ENCODE peak calls at places on chromosomes 7 and 10, in four cellular contexts. G is mesenchymal stem cell, H is coronary artery, T is fibroblast of lung. W is an unnamed sample.

GRCh38 chr10:110781139-110781538 is 90.6 kb upstream of the PDCD4 start:
- DNase-seq in H (no peak), G (no peak), T (no peak), W (no peak)

GRCh38 chr7:138904122-138904435 is 77.1 kb downstream of the KIAA1549 start:
- DNase-seq in T (no peak), H (no peak), G (no peak), W (no peak)

GRCh38 chr7:5596046-5596895 is 172.6 kb upstream of the TNRC18 start:
- DNase-seq in G (peak), H (peak), T (peak), W (peak)

GRCh38 chr10:110101464-110102144 is 93.8 kb downstream of the ADD3 start:
- DNase-seq in T (no peak), G (no peak), H (no peak), W (no peak)

GRCh38 chr10:114779803-114780609 is 41.6 kb upstream of the FHIP2A start:
- DNase-seq in T (peak), G (peak), H (no peak), W (peak)

GRCh38 chr7:107152011-107152410 is 16.8 kb upstream of the HBP1 start:
- DNase-seq in G (peak), H (no peak), T (peak), W (peak)

GRCh38 chr7:1348836-1349335 is 110.4 kb downstream of the MICALL2 start:
- DNase-seq in T (no peak), G (no peak), H (no peak), W (no peak)

GRCh38 chr10:104254493-104255243 is at the start of gene GSTO1:
- DNase-seq in H (peak), G (peak), T (peak), W (peak)

GRCh38 chr10:27372095-27372494 is 131.5 kb upstream of the ACBD5 start:
- DNase-seq in H (no peak), G (no peak), T (peak), W (no peak)

GRCh38 chr10:28903063-28903462 is 225.7 kb downstream of the BAMBI start:
- DNase-seq in T (no peak), G (no peak), H (no peak), W (no peak)

GRCh38 chr10:124677871-124678565 is 66.2 kb downstream of the FAM53B start:
- DNase-seq in G (no peak), T (no peak), H (no peak), W (peak)

GRCh38 chr7:100911484-100911883 is 15.8 kb upstream of the ACHE start:
- DNase-seq in T (no peak), G (no peak), H (no peak), W (no peak)

GRCh38 chr10:24518981-24519597 is 204.6 kb downstream of the ARHGAP21 start:
- DNase-seq in G (peak), T (peak), H (no peak), W (peak)

GRCh38 chr7:42460948-42461347 is 223.9 kb upstream of the GLI3 start:
- DNase-seq in T (no peak), G (no peak), H (no peak), W (no peak)

GRCh38 chr10:46544989-46545791 is 11.3 kb downstream of the GPRIN2 start:
- DNase-seq in T (no peak), G (no peak), H (peak), W (no peak)

GRCh38 chr10:73768881-73769280 is 13.0 kb upstream of the CHCHD1 start:
- DNase-seq in T (no peak), G (no peak), H (no peak), W (no peak)

GRCh38 chr10:102435529-102436233 is 3.3 kb upstream of the CUEDC2 start:
- DNase-seq in H (no peak), G (no peak), T (no peak), W (no peak)

GRCh38 chr7:132226046-132226590 is 350.2 kb downstream of the PLXNA4 start:
- DNase-seq in H (no peak), G (no peak), T (peak), W (no peak)

GRCh38 chr7:85286449-85286848 is 99.6 kb upstream of the SEMA3D start:
- DNase-seq in H (no peak), G (peak), T (no peak), W (peak)

GRCh38 chr7:36852931-36853330 is 128.6 kb upstream of the AOAH start:
- DNase-seq in G (no peak), T (no peak), H (no peak), W (no peak)

GRCh38 chr10:73823391-73823790 is 12.0 kb upstream of the NDST2 start:
- DNase-seq in G (no peak), H (no peak), T (no peak), W (no peak)

GRCh38 chr7:140049339-140050024 is 13.3 kb downstream of the PARP12 start:
- DNase-seq in G (no peak), T (peak), H (no peak), W (no peak)

W was measured in fibroblast of villous mesenchyme.